ENCODE peak calls at places on chromosome 13, in seven cellular contexts. One of them, this sample, is unnamed.

GRCh38 chr13:103272770-103273169 is 206.6 kb upstream of the SLC10A2 start:
- DNase-seq in testis: no peak
- DNase-seq in CD8-positive, alpha-beta T cell: no peak
- DNase-seq in CD4-positive, alpha-beta memory T cell: no peak
- DNase-seq in heart left ventricle: no peak
- DNase-seq in heart right ventricle: no peak
- DNase-seq in GM12878: no peak
- DNase-seq in this sample: no peak

GRCh38 chr13:54593504-54593903 is 1564.9 kb downstream of the OLFM4 start:
- DNase-seq in testis: no peak
- DNase-seq in CD8-positive, alpha-beta T cell: no peak
- DNase-seq in CD4-positive, alpha-beta memory T cell: no peak
- DNase-seq in heart left ventricle: no peak
- DNase-seq in GM12878: no peak
- DNase-seq in heart right ventricle: no peak
- DNase-seq in this sample: no peak

GRCh38 chr13:92488249-92488845 is 738.3 kb upstream of the GPC6 start:
- DNase-seq in GM12878: no peak
- DNase-seq in heart left ventricle: no peak
- DNase-seq in testis: no peak
- DNase-seq in CD8-positive, alpha-beta T cell: no peak
- DNase-seq in heart right ventricle: no peak
- DNase-seq in CD4-positive, alpha-beta memory T cell: no peak
- DNase-seq in this sample: no peak

GRCh38 chr13:89052699-89053098 is 1381.5 kb downstream of the SLITRK5 start:
- DNase-seq in testis: no peak
- DNase-seq in heart left ventricle: no peak
- DNase-seq in heart right ventricle: no peak
- DNase-seq in CD4-positive, alpha-beta memory T cell: no peak
- DNase-seq in GM12878: no peak
- DNase-seq in CD8-positive, alpha-beta T cell: no peak
- DNase-seq in this sample: no peak

GRCh38 chr13:43132228-43132627 is 108.8 kb downstream of the DNAJC15 start:
- DNase-seq in heart right ventricle: no peak
- DNase-seq in CD8-positive, alpha-beta T cell: no peak
- DNase-seq in GM12878: no peak
- DNase-seq in CD4-positive, alpha-beta memory T cell: no peak
- DNase-seq in testis: peak; percentile 60
- DNase-seq in heart left ventricle: no peak
- DNase-seq in this sample: peak; percentile 72

GRCh38 chr13:43307921-43308433 is 284.6 kb downstream of the DNAJC15 start:
- DNase-seq in CD4-positive, alpha-beta memory T cell: no peak
- DNase-seq in CD8-positive, alpha-beta T cell: no peak
- DNase-seq in heart right ventricle: peak; percentile 80
- DNase-seq in GM12878: peak; percentile 68
- DNase-seq in heart left ventricle: peak; percentile 75
- DNase-seq in testis: peak; percentile 96
- DNase-seq in this sample: peak; percentile 58

GRCh38 chr13:40598599-40598998 is 67.8 kb downstream of the FOXO1 start:
- DNase-seq in CD8-positive, alpha-beta T cell: no peak
- DNase-seq in heart left ventricle: no peak
- DNase-seq in testis: peak; percentile 43
- DNase-seq in CD4-positive, alpha-beta memory T cell: no peak
- DNase-seq in heart right ventricle: no peak
- DNase-seq in GM12878: no peak
- DNase-seq in this sample: no peak

GRCh38 chr13:108911807-108912206 is 282.4 kb downstream of the MYO16 start:
- DNase-seq in heart left ventricle: no peak
- DNase-seq in heart right ventricle: no peak
- DNase-seq in GM12878: no peak
- DNase-seq in CD8-positive, alpha-beta T cell: no peak
- DNase-seq in testis: no peak
- DNase-seq in CD4-positive, alpha-beta memory T cell: no peak
- DNase-seq in this sample: no peak

GRCh38 chr13:46100191-46100877 is 4.5 kb downstream of the CPB2 start:
- DNase-seq in GM12878: no peak
- DNase-seq in CD4-positive, alpha-beta memory T cell: no peak
- DNase-seq in heart left ventricle: no peak
- DNase-seq in CD8-positive, alpha-beta T cell: no peak
- DNase-seq in heart right ventricle: no peak
- DNase-seq in testis: no peak
- DNase-seq in this sample: no peak

GRCh38 chr13:106121173-106121754 is 414.2 kb downstream of the EFNB2 start:
- DNase-seq in GM12878: no peak
- DNase-seq in testis: no peak
- DNase-seq in CD4-positive, alpha-beta memory T cell: no peak
- DNase-seq in heart left ventricle: no peak
- DNase-seq in heart right ventricle: no peak
- DNase-seq in CD8-positive, alpha-beta T cell: no peak
- DNase-seq in this sample: no peak

GRCh38 chr13:76129305-76130040 is 493.3 kb downstream of the LMO7 start:
- DNase-seq in GM12878: no peak
- DNase-seq in heart right ventricle: no peak
- DNase-seq in CD8-positive, alpha-beta T cell: no peak
- DNase-seq in testis: no peak
- DNase-seq in heart left ventricle: no peak
- DNase-seq in CD4-positive, alpha-beta memory T cell: no peak
- DNase-seq in this sample: no peak

GRCh38 chr13:25181597-25181996 is 9.5 kb upstream of the AMER2 start:
- DNase-seq in CD4-positive, alpha-beta memory T cell: no peak
- DNase-seq in GM12878: no peak
- DNase-seq in testis: no peak
- DNase-seq in CD8-positive, alpha-beta T cell: no peak
- DNase-seq in heart left ventricle: no peak
- DNase-seq in heart right ventricle: no peak
- DNase-seq in this sample: no peak

GRCh38 chr13:49086711-49087110 is 111.0 kb downstream of the FNDC3A start:
- DNase-seq in heart right ventricle: no peak
- DNase-seq in heart left ventricle: no peak
- DNase-seq in testis: no peak
- DNase-seq in CD4-positive, alpha-beta memory T cell: no peak
- DNase-seq in GM12878: no peak
- DNase-seq in CD8-positive, alpha-beta T cell: no peak
- DNase-seq in this sample: no peak

GRCh38 chr13:37338721-37339120 is 233.3 kb upstream of the CSNK1A1L start:
- DNase-seq in GM12878: no peak
- DNase-seq in heart left ventricle: no peak
- DNase-seq in CD4-positive, alpha-beta memory T cell: no peak
- DNase-seq in CD8-positive, alpha-beta T cell: no peak
- DNase-seq in testis: no peak
- DNase-seq in heart right ventricle: no peak
- DNase-seq in this sample: no peak

GRCh38 chr13:80341098-80341701 is at the start of gene SPRY2:
- DNase-seq in testis: peak; percentile 96
- DNase-seq in heart left ventricle: peak; percentile 94
- DNase-seq in GM12878: no peak
- DNase-seq in CD4-positive, alpha-beta memory T cell: no peak
- DNase-seq in heart right ventricle: peak; percentile 93
- DNase-seq in CD8-positive, alpha-beta T cell: peak; percentile 41
- DNase-seq in this sample: peak; percentile 94

GRCh38 chr13:43269037-43269476 is 245.7 kb downstream of the DNAJC15 start:
- DNase-seq in CD8-positive, alpha-beta T cell: no peak
- DNase-seq in testis: no peak
- DNase-seq in CD4-positive, alpha-beta memory T cell: no peak
- DNase-seq in GM12878: no peak
- DNase-seq in heart right ventricle: no peak
- DNase-seq in heart left ventricle: peak; percentile 16
- DNase-seq in this sample: peak; percentile 71

GRCh38 chr13:74444877-74445479 is 310.8 kb upstream of the KLF12 start:
- DNase-seq in CD4-positive, alpha-beta memory T cell: no peak
- DNase-seq in CD8-positive, alpha-beta T cell: no peak
- DNase-seq in testis: no peak
- DNase-seq in GM12878: no peak
- DNase-seq in heart left ventricle: no peak
- DNase-seq in heart right ventricle: no peak
- DNase-seq in this sample: no peak

GRCh38 chr13:23506821-23507210 is 63.4 kb upstream of the TNFRSF19 start:
- DNase-seq in heart left ventricle: peak; percentile 40
- DNase-seq in heart right ventricle: no peak
- DNase-seq in CD4-positive, alpha-beta memory T cell: no peak
- DNase-seq in testis: no peak
- DNase-seq in GM12878: no peak
- DNase-seq in CD8-positive, alpha-beta T cell: no peak
- DNase-seq in this sample: no peak

GRCh38 chr13:111555268-111555633 is 234.8 kb downstream of the TEX29 start:
- DNase-seq in heart right ventricle: no peak
- DNase-seq in testis: no peak
- DNase-seq in GM12878: no peak
- DNase-seq in heart left ventricle: no peak
- DNase-seq in CD4-positive, alpha-beta memory T cell: no peak
- DNase-seq in CD8-positive, alpha-beta T cell: no peak
- DNase-seq in this sample: no peak

GRCh38 chr13:45142440-45143345 is 22.4 kb downstream of the GTF2F2 start:
- DNase-seq in CD4-positive, alpha-beta memory T cell: no peak
- DNase-seq in GM12878: no peak
- DNase-seq in CD8-positive, alpha-beta T cell: no peak
- DNase-seq in heart right ventricle: no peak
- DNase-seq in testis: no peak
- DNase-seq in heart left ventricle: no peak
- DNase-seq in this sample: peak; percentile 34

GRCh38 chr13:82062772-82063171 is 1721.8 kb upstream of the SPRY2 start:
- DNase-seq in testis: no peak
- DNase-seq in CD8-positive, alpha-beta T cell: no peak
- DNase-seq in GM12878: no peak
- DNase-seq in heart right ventricle: no peak
- DNase-seq in heart left ventricle: no peak
- DNase-seq in CD4-positive, alpha-beta memory T cell: no peak
- DNase-seq in this sample: no peak

GRCh38 chr13:44921478-44921877 is 67.8 kb downstream of the NUFIP1 start:
- DNase-seq in heart left ventricle: no peak
- DNase-seq in heart right ventricle: no peak
- DNase-seq in GM12878: no peak
- DNase-seq in CD4-positive, alpha-beta memory T cell: no peak
- DNase-seq in CD8-positive, alpha-beta T cell: no peak
- DNase-seq in testis: no peak
- DNase-seq in this sample: no peak

GRCh38 chr13:75226755-75227435 is 255.1 kb downstream of the TBC1D4 start:
- DNase-seq in GM12878: no peak
- DNase-seq in heart left ventricle: no peak
- DNase-seq in CD8-positive, alpha-beta T cell: no peak
- DNase-seq in testis: no peak
- DNase-seq in CD4-positive, alpha-beta memory T cell: no peak
- DNase-seq in heart right ventricle: no peak
- DNase-seq in this sample: no peak

GRCh38 chr13:19090495-19090894 is 91.1 kb downstream of the TUBA3C start:
- DNase-seq in GM12878: no peak
- DNase-seq in CD4-positive, alpha-beta memory T cell: no peak
- DNase-seq in heart right ventricle: no peak
- DNase-seq in CD8-positive, alpha-beta T cell: no peak
- DNase-seq in heart left ventricle: no peak
- DNase-seq in testis: no peak
- DNase-seq in this sample: no peak

GRCh38 chr13:20173121-20173746 is 12.4 kb upstream of the GJA3 start:
- DNase-seq in testis: no peak
- DNase-seq in CD8-positive, alpha-beta T cell: no peak
- DNase-seq in heart right ventricle: no peak
- DNase-seq in heart left ventricle: no peak
- DNase-seq in GM12878: no peak
- DNase-seq in CD4-positive, alpha-beta memory T cell: no peak
- DNase-seq in this sample: no peak

GRCh38 chr13:29434217-29434940 is 161.1 kb downstream of the SLC7A1 start:
- DNase-seq in testis: no peak
- DNase-seq in heart right ventricle: no peak
- DNase-seq in CD4-positive, alpha-beta memory T cell: no peak
- DNase-seq in heart left ventricle: no peak
- DNase-seq in CD8-positive, alpha-beta T cell: no peak
- DNase-seq in GM12878: peak; percentile 23
- DNase-seq in this sample: no peak
- H3K27ac ChIP-seq in testis: no peak overlapping the region
- H3K27ac ChIP-seq in heart right ventricle: peak overlapping the region; percentile 67
- H3K27ac ChIP-seq in CD4-positive, alpha-beta memory T cell: no peak overlapping the region
- H3K27ac ChIP-seq in heart left ventricle: peak overlapping the region; percentile 84
- H3K27ac ChIP-seq in CD8-positive, alpha-beta T cell: no peak overlapping the region
- H3K27ac ChIP-seq in GM12878: no peak overlapping the region
- H3K27ac ChIP-seq in this sample: no peak overlapping the region

GRCh38 chr13:112711528-112712265 is 21.9 kb downstream of the ATP11A start:
- DNase-seq in heart right ventricle: peak; percentile 69
- DNase-seq in testis: peak; percentile 90
- DNase-seq in CD4-positive, alpha-beta memory T cell: no peak
- DNase-seq in heart left ventricle: peak; percentile 85
- DNase-seq in CD8-positive, alpha-beta T cell: no peak
- DNase-seq in GM12878: no peak
- DNase-seq in this sample: peak; percentile 98
- H3K4me3 ChIP-seq in heart right ventricle: peak overlapping the region; percentile 6
- H3K4me3 ChIP-seq in testis: no peak overlapping the region
- H3K4me3 ChIP-seq in CD4-positive, alpha-beta memory T cell: no peak overlapping the region
- H3K4me3 ChIP-seq in heart left ventricle: peak overlapping the region; percentile 39
- H3K4me3 ChIP-seq in CD8-positive, alpha-beta T cell: no peak overlapping the region
- H3K4me3 ChIP-seq in GM12878: no peak overlapping the region
- H3K4me3 ChIP-seq in this sample: no peak overlapping the region

GRCh38 chr13:112918746-112919145 is 50.3 kb upstream of the MCF2L start:
- DNase-seq in testis: no peak
- DNase-seq in CD8-positive, alpha-beta T cell: no peak
- DNase-seq in GM12878: no peak
- DNase-seq in heart left ventricle: no peak
- DNase-seq in CD4-positive, alpha-beta memory T cell: no peak
- DNase-seq in heart right ventricle: no peak
- DNase-seq in this sample: no peak
- H3K27ac ChIP-seq in testis: no peak overlapping the region
- H3K27ac ChIP-seq in CD8-positive, alpha-beta T cell: no peak overlapping the region
- H3K27ac ChIP-seq in GM12878: no peak overlapping the region
- H3K27ac ChIP-seq in heart left ventricle: no peak overlapping the region
- H3K27ac ChIP-seq in CD4-positive, alpha-beta memory T cell: no peak overlapping the region
- H3K27ac ChIP-seq in heart right ventricle: no peak overlapping the region
- H3K27ac ChIP-seq in this sample: no peak overlapping the region

DNA sequence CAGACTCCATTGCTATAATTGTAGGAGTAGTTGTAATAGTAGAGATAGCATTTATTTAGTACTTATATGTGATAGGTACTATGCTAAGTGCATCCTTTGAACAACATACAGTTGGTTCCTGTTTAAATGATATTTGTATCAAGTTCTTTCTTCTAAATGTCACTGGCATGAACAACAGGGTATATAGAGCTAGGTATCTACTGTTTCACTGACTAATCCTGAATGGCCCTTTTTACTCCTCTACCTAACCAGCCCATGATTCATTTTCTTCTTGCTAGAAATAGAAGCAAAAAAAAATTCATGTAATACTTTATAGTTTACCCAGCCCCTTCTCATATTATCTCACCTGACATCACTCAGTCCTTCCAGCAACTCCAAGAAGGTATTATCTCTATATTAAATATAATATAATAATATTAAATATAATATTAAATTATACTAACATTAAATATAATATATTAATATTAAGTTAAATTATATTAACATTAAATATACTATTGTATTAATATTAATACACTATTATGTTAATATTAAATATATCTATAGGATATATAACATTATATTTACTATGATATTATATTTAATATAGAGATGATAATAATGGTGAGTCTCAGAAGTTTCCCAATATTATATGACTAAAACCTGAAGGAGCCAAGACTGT is 74.2 kb downstream of the FRY start:
- DNase-seq in heart left ventricle: no peak
- DNase-seq in CD4-positive, alpha-beta memory T cell: no peak
- DNase-seq in GM12878: no peak
- DNase-seq in testis: no peak
- DNase-seq in heart right ventricle: no peak
- DNase-seq in CD8-positive, alpha-beta T cell: no peak
- DNase-seq in this sample: no peak
- H3K4me3 ChIP-seq in heart left ventricle: no peak overlapping the region
- H3K4me3 ChIP-seq in CD4-positive, alpha-beta memory T cell: no peak overlapping the region
- H3K4me3 ChIP-seq in GM12878: no peak overlapping the region
- H3K4me3 ChIP-seq in testis: no peak overlapping the region
- H3K4me3 ChIP-seq in heart right ventricle: no peak overlapping the region
- H3K4me3 ChIP-seq in CD8-positive, alpha-beta T cell: no peak overlapping the region
- H3K4me3 ChIP-seq in this sample: no peak overlapping the region

This sample was measured in small intestine.